ENCODE peak calls at places on chromosome 13, in eight cellular contexts. One of them, this sample, is unnamed.

GRCh38 chr13:105638446-105638845 is 897.0 kb downstream of the EFNB2 start:
- DNase-seq in AG04450: no peak
- DNase-seq in mammary epithelial cell: peak
- DNase-seq in left ventricle myocardium inferior: no peak
- DNase-seq in small intestine: no peak
- DNase-seq in body of pancreas: no peak
- DNase-seq in uterus: no peak
- DNase-seq in astrocyte: peak
- DNase-seq in this sample: no peak

GRCh38 chr13:110130431-110130830 is 176.5 kb downstream of the COL4A1 start:
- DNase-seq in uterus: no peak
- DNase-seq in body of pancreas: no peak
- DNase-seq in mammary epithelial cell: no peak
- DNase-seq in astrocyte: no peak
- DNase-seq in AG04450: no peak
- DNase-seq in left ventricle myocardium inferior: no peak
- DNase-seq in small intestine: no peak
- DNase-seq in this sample: no peak

GRCh38 chr13:100957741-100958140 is 283.1 kb upstream of the TMTC4 start:
- DNase-seq in mammary epithelial cell: no peak
- DNase-seq in left ventricle myocardium inferior: no peak
- DNase-seq in AG04450: no peak
- DNase-seq in small intestine: no peak
- DNase-seq in uterus: no peak
- DNase-seq in astrocyte: no peak
- DNase-seq in body of pancreas: no peak
- DNase-seq in this sample: no peak

GRCh38 chr13:23845309-23845708 is 43.9 kb downstream of the MIPEP start:
- DNase-seq in left ventricle myocardium inferior: no peak
- DNase-seq in uterus: no peak
- DNase-seq in mammary epithelial cell: no peak
- DNase-seq in AG04450: no peak
- DNase-seq in astrocyte: no peak
- DNase-seq in body of pancreas: no peak
- DNase-seq in small intestine: no peak
- DNase-seq in this sample: no peak

GRCh38 chr13:111139874-111140561 is 24.9 kb downstream of the ARHGEF7 start:
- DNase-seq in AG04450: no peak
- DNase-seq in astrocyte: no peak
- DNase-seq in small intestine: peak
- DNase-seq in mammary epithelial cell: no peak
- DNase-seq in uterus: no peak
- DNase-seq in left ventricle myocardium inferior: no peak
- DNase-seq in body of pancreas: no peak
- DNase-seq in this sample: no peak

GRCh38 chr13:28716511-28716910 is 2.3 kb downstream of the SLC46A3 start:
- DNase-seq in uterus: peak
- DNase-seq in small intestine: peak
- DNase-seq in astrocyte: peak
- DNase-seq in mammary epithelial cell: peak
- DNase-seq in left ventricle myocardium inferior: peak
- DNase-seq in body of pancreas: peak
- DNase-seq in AG04450: no peak
- DNase-seq in this sample: no peak

GRCh38 chr13:32610538-32610937 is 24.3 kb downstream of the PDS5B start:
- DNase-seq in AG04450: no peak
- DNase-seq in left ventricle myocardium inferior: no peak
- DNase-seq in mammary epithelial cell: no peak
- DNase-seq in body of pancreas: no peak
- DNase-seq in uterus: no peak
- DNase-seq in astrocyte: no peak
- DNase-seq in small intestine: no peak
- DNase-seq in this sample: no peak

GRCh38 chr13:40995997-40996396 is 23.1 kb downstream of the ELF1 start:
- DNase-seq in body of pancreas: no peak
- DNase-seq in AG04450: no peak
- DNase-seq in uterus: no peak
- DNase-seq in mammary epithelial cell: no peak
- DNase-seq in small intestine: no peak
- DNase-seq in left ventricle myocardium inferior: no peak
- DNase-seq in astrocyte: no peak
- DNase-seq in this sample: no peak

GRCh38 chr13:87052731-87053130 is 618.4 kb upstream of the SLITRK5 start:
- DNase-seq in body of pancreas: no peak
- DNase-seq in left ventricle myocardium inferior: no peak
- DNase-seq in uterus: no peak
- DNase-seq in astrocyte: peak
- DNase-seq in small intestine: no peak
- DNase-seq in AG04450: no peak
- DNase-seq in mammary epithelial cell: peak
- DNase-seq in this sample: no peak

GRCh38 chr13:65339236-65339635 is 1890.9 kb downstream of the PCDH9 start:
- DNase-seq in small intestine: no peak
- DNase-seq in astrocyte: peak
- DNase-seq in AG04450: peak
- DNase-seq in body of pancreas: no peak
- DNase-seq in mammary epithelial cell: no peak
- DNase-seq in uterus: no peak
- DNase-seq in left ventricle myocardium inferior: no peak
- DNase-seq in this sample: no peak

DNA sequence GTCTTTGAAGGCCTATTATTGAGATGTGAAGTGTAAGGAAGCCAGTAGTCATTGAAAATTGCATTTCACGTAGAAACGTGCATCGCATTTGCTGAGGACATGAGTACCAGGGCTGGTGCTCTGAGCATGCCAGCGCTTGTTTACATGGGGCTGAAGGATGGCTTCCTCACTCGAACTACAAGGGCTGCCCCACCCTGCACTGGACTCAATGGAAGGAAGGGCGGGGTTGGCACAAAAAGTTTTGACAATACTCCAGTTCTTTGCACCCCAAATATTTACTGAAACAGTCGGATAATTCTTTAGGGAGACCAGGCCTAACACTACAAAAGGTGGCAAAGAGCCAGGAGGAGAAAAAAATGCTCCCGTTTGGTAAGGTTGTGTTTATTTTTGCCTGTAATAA is 28.9 kb upstream of the MED4 start:
- DNase-seq in uterus: no peak
- DNase-seq in astrocyte: no peak
- DNase-seq in mammary epithelial cell: no peak
- DNase-seq in AG04450: no peak
- DNase-seq in small intestine: no peak
- DNase-seq in left ventricle myocardium inferior: no peak
- DNase-seq in body of pancreas: no peak
- DNase-seq in this sample: no peak
- H3K27ac ChIP-seq in uterus: no peak
- H3K27ac ChIP-seq in astrocyte: no peak
- H3K27ac ChIP-seq in mammary epithelial cell: no peak
- H3K27ac ChIP-seq in AG04450: no peak
- H3K27ac ChIP-seq in small intestine: peak
- H3K27ac ChIP-seq in left ventricle myocardium inferior: peak
- H3K27ac ChIP-seq in body of pancreas: no peak
- H3K27ac ChIP-seq in this sample: no peak

GRCh38 chr13:46480131-46480530 is 72.8 kb upstream of the LRCH1 start:
- DNase-seq in small intestine: no peak
- DNase-seq in AG04450: no peak
- DNase-seq in body of pancreas: no peak
- DNase-seq in astrocyte: no peak
- DNase-seq in mammary epithelial cell: no peak
- DNase-seq in left ventricle myocardium inferior: no peak
- DNase-seq in uterus: no peak
- DNase-seq in this sample: no peak

GRCh38 chr13:46479691-46480090 is 73.3 kb upstream of the LRCH1 start:
- DNase-seq in left ventricle myocardium inferior: no peak
- DNase-seq in small intestine: no peak
- DNase-seq in astrocyte: no peak
- DNase-seq in uterus: no peak
- DNase-seq in body of pancreas: no peak
- DNase-seq in AG04450: no peak
- DNase-seq in mammary epithelial cell: no peak
- DNase-seq in this sample: no peak

GRCh38 chr13:46478641-46479040 is 74.3 kb upstream of the LRCH1 start:
- DNase-seq in body of pancreas: no peak
- DNase-seq in small intestine: no peak
- DNase-seq in mammary epithelial cell: no peak
- DNase-seq in astrocyte: no peak
- DNase-seq in uterus: no peak
- DNase-seq in AG04450: no peak
- DNase-seq in left ventricle myocardium inferior: no peak
- DNase-seq in this sample: no peak

GRCh38 chr13:46476174-46476573 is 76.8 kb upstream of the LRCH1 start:
- DNase-seq in left ventricle myocardium inferior: no peak
- DNase-seq in uterus: no peak
- DNase-seq in body of pancreas: no peak
- DNase-seq in AG04450: no peak
- DNase-seq in astrocyte: no peak
- DNase-seq in small intestine: no peak
- DNase-seq in mammary epithelial cell: no peak
- DNase-seq in this sample: no peak

DNA sequence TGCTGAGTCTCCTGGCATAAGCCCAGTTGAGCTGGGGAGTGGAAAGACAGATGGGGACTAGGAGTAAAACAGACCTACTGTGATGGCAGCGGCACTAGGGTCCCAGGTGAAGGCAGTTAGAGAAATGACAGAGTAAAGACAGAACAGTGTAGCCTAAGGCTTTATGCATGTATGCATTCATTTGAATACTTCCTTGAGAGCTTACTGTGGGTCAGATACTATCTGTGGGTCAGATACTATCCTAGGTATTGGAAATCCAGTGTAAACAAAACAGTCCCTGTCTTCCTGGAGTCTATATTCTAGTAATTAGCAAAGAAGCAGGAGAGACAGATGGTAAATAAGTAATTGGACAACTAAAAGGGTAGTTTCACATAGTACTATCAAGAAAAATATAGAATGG is 73.7 kb upstream of the LRCH1 start:
- DNase-seq in uterus: no peak
- DNase-seq in small intestine: no peak
- DNase-seq in mammary epithelial cell: no peak
- DNase-seq in body of pancreas: no peak
- DNase-seq in left ventricle myocardium inferior: no peak
- DNase-seq in AG04450: no peak
- DNase-seq in astrocyte: no peak
- DNase-seq in this sample: no peak
- H3K27ac ChIP-seq in uterus: no peak
- H3K27ac ChIP-seq in small intestine: no peak
- H3K27ac ChIP-seq in mammary epithelial cell: no peak
- H3K27ac ChIP-seq in body of pancreas: no peak
- H3K27ac ChIP-seq in left ventricle myocardium inferior: no peak
- H3K27ac ChIP-seq in AG04450: no peak
- H3K27ac ChIP-seq in astrocyte: no peak
- H3K27ac ChIP-seq in this sample: no peak

GRCh38 chr13:95181586-95181985 is 119.7 kb downstream of the ABCC4 start:
- DNase-seq in left ventricle myocardium inferior: no peak
- DNase-seq in astrocyte: no peak
- DNase-seq in uterus: no peak
- DNase-seq in small intestine: no peak
- DNase-seq in AG04450: no peak
- DNase-seq in mammary epithelial cell: no peak
- DNase-seq in body of pancreas: no peak
- DNase-seq in this sample: no peak

GRCh38 chr13:95182570-95183285 is 118.5 kb downstream of the ABCC4 start:
- DNase-seq in body of pancreas: no peak
- DNase-seq in left ventricle myocardium inferior: no peak
- DNase-seq in AG04450: no peak
- DNase-seq in small intestine: no peak
- DNase-seq in astrocyte: no peak
- DNase-seq in mammary epithelial cell: no peak
- DNase-seq in uterus: no peak
- DNase-seq in this sample: no peak

GRCh38 chr13:95180513-95181245 is 120.6 kb downstream of the ABCC4 start:
- DNase-seq in astrocyte: no peak
- DNase-seq in small intestine: peak
- DNase-seq in AG04450: no peak
- DNase-seq in body of pancreas: peak
- DNase-seq in left ventricle myocardium inferior: no peak
- DNase-seq in mammary epithelial cell: no peak
- DNase-seq in uterus: no peak
- DNase-seq in this sample: no peak

GRCh38 chr13:95176611-95177259 is 124.5 kb downstream of the ABCC4 start:
- DNase-seq in mammary epithelial cell: no peak
- DNase-seq in astrocyte: peak
- DNase-seq in left ventricle myocardium inferior: no peak
- DNase-seq in uterus: no peak
- DNase-seq in AG04450: no peak
- DNase-seq in body of pancreas: no peak
- DNase-seq in small intestine: no peak
- DNase-seq in this sample: no peak
- H3K27ac ChIP-seq in mammary epithelial cell: no peak
- H3K27ac ChIP-seq in astrocyte: no peak
- H3K27ac ChIP-seq in left ventricle myocardium inferior: no peak
- H3K27ac ChIP-seq in uterus: no peak
- H3K27ac ChIP-seq in AG04450: no peak
- H3K27ac ChIP-seq in body of pancreas: no peak
- H3K27ac ChIP-seq in small intestine: no peak
- H3K27ac ChIP-seq in this sample: no peak

GRCh38 chr13:98143157-98143553 is 261 bp downstream of the FARP1 start:
- DNase-seq in AG04450: no peak
- DNase-seq in small intestine: no peak
- DNase-seq in body of pancreas: no peak
- DNase-seq in astrocyte: no peak
- DNase-seq in mammary epithelial cell: no peak
- DNase-seq in left ventricle myocardium inferior: peak
- DNase-seq in uterus: peak
- DNase-seq in this sample: no peak
- H3K27ac ChIP-seq in AG04450: no peak
- H3K27ac ChIP-seq in small intestine: peak
- H3K27ac ChIP-seq in body of pancreas: peak
- H3K27ac ChIP-seq in astrocyte: peak
- H3K27ac ChIP-seq in mammary epithelial cell: no peak
- H3K27ac ChIP-seq in left ventricle myocardium inferior: peak
- H3K27ac ChIP-seq in uterus: peak
- H3K27ac ChIP-seq in this sample: no peak

DNA sequence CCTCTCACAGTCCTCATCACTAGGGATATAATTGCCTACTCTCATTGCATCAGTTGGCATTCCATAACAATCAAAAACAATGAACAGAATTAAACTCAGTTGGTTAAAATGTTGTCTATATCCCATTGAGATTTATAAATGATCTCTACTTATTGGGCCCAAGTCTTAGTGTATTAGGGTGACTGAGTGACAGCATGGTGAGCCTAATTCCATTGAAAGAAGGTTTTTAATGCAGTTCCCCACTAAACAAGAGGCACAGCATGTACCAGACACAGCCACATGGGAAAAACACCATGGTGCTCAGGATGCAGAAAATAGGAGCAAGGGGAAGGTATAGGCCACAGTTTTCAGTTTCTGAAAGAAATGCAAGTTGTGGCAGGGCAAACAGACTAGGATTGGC is 208.4 kb downstream of the RFC3 start:
- DNase-seq in small intestine: no peak
- DNase-seq in left ventricle myocardium inferior: no peak
- DNase-seq in uterus: no peak
- DNase-seq in body of pancreas: no peak
- DNase-seq in astrocyte: no peak
- DNase-seq in AG04450: no peak
- DNase-seq in mammary epithelial cell: no peak
- DNase-seq in this sample: no peak
- H3K27ac ChIP-seq in small intestine: no peak
- H3K27ac ChIP-seq in left ventricle myocardium inferior: no peak
- H3K27ac ChIP-seq in uterus: no peak
- H3K27ac ChIP-seq in body of pancreas: no peak
- H3K27ac ChIP-seq in astrocyte: peak
- H3K27ac ChIP-seq in AG04450: no peak
- H3K27ac ChIP-seq in mammary epithelial cell: no peak
- H3K27ac ChIP-seq in this sample: no peak